ENCODE peak calls at places on chromosomes 4 and X, in ten cellular contexts. R is GM12878, T is HCT116, F is SK-N-MC, N is esophagus muscularis mucosa, W is K562, P is transverse colon, A is SK-N-SH, D is breast epithelium, L is stomach. U is an unnamed sample.
A peak's percentile ranks its signal among the peaks of the same experiment; 100 is the strongest.

GRCh38 chr4:23888421-23889319 is 1.2 kb downstream of the PPARGC1A start:
- DNase-seq in L (no peak), A (peak; percentile 66), R (no peak), P (no peak), T (no peak), F (no peak), W (no peak), N (peak; percentile 91), D (no peak), U (no peak)

GRCh38 chr4:73573794-73574528 is 46.3 kb downstream of the RASSF6 start:
- DNase-seq in D (peak; percentile 51), F (peak; percentile 66), P (peak; percentile 66), A (peak; percentile 37), R (peak; percentile 51), W (peak; percentile 84), L (peak; percentile 80), N (no peak), T (peak; percentile 54), U (peak; percentile 24)

GRCh38 chr4:174314770-174315169 is 31.1 kb downstream of the CEP44 start:
- DNase-seq in L (no peak), D (no peak), W (peak; percentile 68), P (no peak), T (no peak), A (no peak), F (no peak), N (no peak), R (no peak), U (peak; percentile 4)

GRCh38 chrX:16155586-16155985 is 11.7 kb upstream of the MAGEB17 start:
- DNase-seq in R (no peak), L (no peak), F (no peak), A (no peak), W (no peak), T (no peak), D (no peak), P (no peak), N (no peak), U (no peak)

GRCh38 chr4:21327976-21328700 is 620.4 kb downstream of the KCNIP4 start:
- DNase-seq in D (no peak), T (no peak), P (no peak), N (no peak), L (no peak), A (no peak), F (no peak), R (no peak), W (no peak), U (no peak)

GRCh38 chrX:69024287-69024686 is 141.0 kb downstream of the PJA1 start:
- DNase-seq in R (no peak), T (no peak), F (no peak), W (no peak), L (no peak), A (no peak), N (peak; percentile 4), P (no peak), D (no peak), U (no peak)

GRCh38 chr4:184506527-184507121 is 32.3 kb upstream of the IRF2 start:
- DNase-seq in R (peak; percentile 78), D (no peak), T (no peak), P (peak; percentile 38), N (peak; percentile 70), F (no peak), L (no peak), A (peak; percentile 47), W (no peak), U (no peak)

GRCh38 chr4:165013691-165014090 is 18.1 kb upstream of the TRIM60 start:
- DNase-seq in P (no peak), F (no peak), D (no peak), A (no peak), T (no peak), R (no peak), L (no peak), W (no peak), N (no peak), U (no peak)

GRCh38 chr4:54440394-54441223 is 211.5 kb downstream of the PDGFRA start:
- DNase-seq in W (peak; percentile 19), A (peak; percentile 42), L (no peak), N (no peak), R (no peak), D (no peak), F (no peak), P (no peak), T (peak; percentile 29), U (no peak)

GRCh38 chr4:174292473-174292872 is 8.8 kb downstream of the CEP44 start:
- DNase-seq in N (no peak), T (no peak), D (no peak), R (no peak), F (no peak), A (no peak), W (no peak), P (no peak), L (no peak), U (no peak)

GRCh38 chr4:507745-508512 is 8.9 kb downstream of the PIGG start:
- DNase-seq in L (no peak), D (no peak), F (no peak), R (no peak), W (no peak), P (no peak), N (no peak), A (no peak), T (no peak), U (no peak)

GRCh38 chr4:508675-509373 is 9.8 kb downstream of the PIGG start:
- DNase-seq in L (no peak), W (no peak), T (no peak), R (no peak), D (no peak), F (no peak), P (no peak), N (no peak), A (no peak), U (no peak)

GRCh38 chr4:504076-504475 is 5.1 kb downstream of the PIGG start:
- DNase-seq in L (no peak), T (no peak), P (no peak), R (no peak), D (no peak), F (no peak), N (no peak), A (no peak), W (no peak), U (no peak)

GRCh38 chr4:513327-513726 is 14.3 kb downstream of the PIGG start:
- DNase-seq in T (no peak), W (no peak), A (no peak), N (no peak), L (no peak), D (no peak), F (no peak), P (no peak), R (no peak), U (no peak)

DNA sequence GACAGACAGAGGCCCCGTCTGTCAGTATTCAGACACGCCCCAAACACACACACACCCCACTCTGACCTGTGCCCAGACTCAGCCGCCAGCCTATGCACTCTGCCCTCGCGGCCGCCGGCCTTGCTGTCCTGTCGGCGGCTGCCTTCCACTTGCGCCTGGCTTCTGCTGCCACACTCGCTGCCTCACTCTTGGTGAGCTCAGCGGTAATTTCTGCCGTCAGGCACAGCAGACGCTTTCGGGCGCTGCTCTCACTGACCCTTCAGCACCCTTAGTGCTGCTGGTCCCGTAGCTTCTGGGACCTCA is 10.3 kb downstream of the PIGG start:
- DNase-seq in P (no peak), R (no peak), W (no peak), T (no peak), L (no peak), N (no peak), A (no peak), F (no peak), D (no peak), U (no peak)
- H3K36me3 ChIP-seq in P (peaks cover 47% of the 10 kb centered on the region), R (peaks cover 20% of the 10 kb centered on the region), W (peaks cover 71% of the 10 kb centered on the region), T (peaks cover 45% of the 10 kb centered on the region), L (peaks cover 91% of the 10 kb centered on the region), N (peaks cover 65% of the 10 kb centered on the region), A (peaks cover 68% of the 10 kb centered on the region), F (peaks cover 67% of the 10 kb centered on the region), D (no peaks in the 10 kb centered on the region), U (peaks cover 5% of the 10 kb centered on the region)

GRCh38 chr4:39181905-39182638 is at the start of gene WDR19:
- DNase-seq in F (peak; percentile 94), L (peak; percentile 99), R (peak; percentile 98), T (peak; percentile 99), W (peak; percentile 99), A (peak; percentile 95), N (peak; percentile 99), D (peak; percentile 98), P (peak; percentile 99), U (peak; percentile 94)
- TF ChIP-seq POLR2AphosphoS5 in F (peak; percentile 60), L (peak; percentile 48), R (peak; percentile 49), T (peak; percentile 68), W (no peak), A (peak; percentile 71), N (peak; percentile 64), D (peak; percentile 48), P (peak; percentile 50), U (peak; percentile 51)

GRCh38 chr4:87114245-87115062 is 106.0 kb downstream of the KLHL8 start:
- DNase-seq in D (no peak), A (no peak), F (no peak), P (no peak), R (no peak), W (no peak), T (no peak), L (no peak), N (no peak), U (no peak)

GRCh38 chr4:87108142-87108546 is 112.3 kb downstream of the KLHL8 start:
- DNase-seq in L (no peak), R (no peak), W (no peak), N (no peak), A (peak; percentile 37), T (peak; percentile 85), P (no peak), D (no peak), F (peak; percentile 66), U (peak; percentile 41)

GRCh38 chr4:87109945-87110344 is 110.5 kb downstream of the KLHL8 start:
- DNase-seq in N (no peak), P (no peak), T (no peak), L (no peak), R (no peak), A (no peak), D (no peak), F (no peak), W (no peak), U (no peak)

GRCh38 chr4:87109121-87109520 is 111.3 kb downstream of the KLHL8 start:
- DNase-seq in N (no peak), L (no peak), R (no peak), D (no peak), T (no peak), W (no peak), P (no peak), F (peak; percentile 61), A (peak; percentile 62), U (no peak)

DNA sequence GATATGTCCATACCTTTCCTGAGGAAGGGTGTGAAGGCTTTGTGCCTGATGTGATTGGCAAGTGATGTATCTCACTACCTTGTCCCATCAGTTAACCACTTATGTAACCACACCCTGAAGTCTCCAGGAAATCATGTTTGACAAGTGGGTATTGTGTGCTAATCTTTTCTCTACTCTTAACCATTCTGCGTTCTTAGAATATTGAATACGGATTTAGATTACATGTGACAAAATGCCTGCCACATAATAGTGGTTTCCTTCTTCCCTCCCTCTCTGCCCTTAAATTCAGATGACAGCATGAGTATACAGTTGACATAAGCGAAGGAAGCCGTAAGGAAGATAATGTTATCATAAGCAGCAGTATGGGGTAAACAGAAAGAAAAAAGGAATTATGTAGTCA is 108.4 kb downstream of the KLHL8 start:
- DNase-seq in W (peak; percentile 24), L (no peak), R (no peak), F (no peak), P (no peak), T (no peak), A (no peak), D (no peak), N (no peak), U (no peak)
- H3K36me3 ChIP-seq in W (peaks cover 89% of the 10 kb centered on the region), L (peaks cover 71% of the 10 kb centered on the region), R (peaks cover 15% of the 10 kb centered on the region), F (peaks cover 44% of the 10 kb centered on the region), P (peaks cover 30% of the 10 kb centered on the region), T (peaks cover 5% of the 10 kb centered on the region), A (peaks cover 20% of the 10 kb centered on the region), D (peaks cover 17% of the 10 kb centered on the region), N (peaks cover 30% of the 10 kb centered on the region), U (peaks cover 2% of the 10 kb centered on the region)

GRCh38 chr4:154312246-154312645 is 179.4 kb downstream of the DCHS2 start:
- DNase-seq in N (no peak), W (no peak), T (no peak), R (no peak), L (no peak), P (no peak), D (no peak), F (no peak), A (no peak), U (no peak)
- TF ChIP-seq POLR2AphosphoS5 in N (no peak), W (no peak), T (no peak), R (no peak), L (no peak), P (no peak), D (no peak), F (no peak), A (no peak), U (no peak)

U was measured in Panc1.